ENCODE peak calls at places on chromosomes 13 and 19, in nine cellular contexts. One of them, this sample, is unnamed.

GRCh38 chr19:17931532-17932191 is 1.2 kb upstream of the CCDC124 start:
- DNase-seq in SK-N-SH: no peak
- DNase-seq in DMS 273 treated with DMSO at 0.1 percent for 48 hours: no peak
- DNase-seq in SHP77 treated with DMSO at 0.1 percent for 48 hours: no peak
- DNase-seq in AG09319: no peak
- DNase-seq in fibroblast of lung: no peak
- DNase-seq in activated CD4-positive, alpha-beta T cell treated with anti-CD3 and anti-CD28 coated beads for 24 hours: no peak
- DNase-seq in substantia nigra: no peak
- DNase-seq in effector memory CD8-positive, alpha-beta T cell: no peak
- DNase-seq in this sample: no peak

GRCh38 chr13:54402495-54402894 is 1373.9 kb downstream of the OLFM4 start:
- DNase-seq in SK-N-SH: no peak
- DNase-seq in fibroblast of lung: no peak
- DNase-seq in activated CD4-positive, alpha-beta T cell treated with anti-CD3 and anti-CD28 coated beads for 24 hours: no peak
- DNase-seq in AG09319: no peak
- DNase-seq in SHP77 treated with DMSO at 0.1 percent for 48 hours: no peak
- DNase-seq in DMS 273 treated with DMSO at 0.1 percent for 48 hours: no peak
- DNase-seq in effector memory CD8-positive, alpha-beta T cell: no peak
- DNase-seq in substantia nigra: no peak
- DNase-seq in this sample: no peak

GRCh38 chr13:41418027-41418426 is 39.3 kb upstream of the RGCC start:
- DNase-seq in activated CD4-positive, alpha-beta T cell treated with anti-CD3 and anti-CD28 coated beads for 24 hours: no peak
- DNase-seq in substantia nigra: no peak
- DNase-seq in SK-N-SH: no peak
- DNase-seq in AG09319: peak
- DNase-seq in effector memory CD8-positive, alpha-beta T cell: no peak
- DNase-seq in SHP77 treated with DMSO at 0.1 percent for 48 hours: no peak
- DNase-seq in fibroblast of lung: peak
- DNase-seq in DMS 273 treated with DMSO at 0.1 percent for 48 hours: no peak
- DNase-seq in this sample: no peak

GRCh38 chr19:5674734-5675133 is 5.6 kb downstream of the MICOS13 start:
- DNase-seq in fibroblast of lung: no peak
- DNase-seq in AG09319: no peak
- DNase-seq in SHP77 treated with DMSO at 0.1 percent for 48 hours: no peak
- DNase-seq in activated CD4-positive, alpha-beta T cell treated with anti-CD3 and anti-CD28 coated beads for 24 hours: no peak
- DNase-seq in effector memory CD8-positive, alpha-beta T cell: no peak
- DNase-seq in DMS 273 treated with DMSO at 0.1 percent for 48 hours: peak
- DNase-seq in SK-N-SH: no peak
- DNase-seq in substantia nigra: no peak
- DNase-seq in this sample: no peak

GRCh38 chr19:17091758-17092333 is 16.3 kb downstream of the MYO9B start:
- DNase-seq in SK-N-SH: no peak
- DNase-seq in substantia nigra: no peak
- DNase-seq in DMS 273 treated with DMSO at 0.1 percent for 48 hours: no peak
- DNase-seq in SHP77 treated with DMSO at 0.1 percent for 48 hours: no peak
- DNase-seq in activated CD4-positive, alpha-beta T cell treated with anti-CD3 and anti-CD28 coated beads for 24 hours: no peak
- DNase-seq in effector memory CD8-positive, alpha-beta T cell: no peak
- DNase-seq in fibroblast of lung: no peak
- DNase-seq in AG09319: no peak
- DNase-seq in this sample: no peak

GRCh38 chr19:55354698-55355212 is at the start of gene COX6B2:
- DNase-seq in AG09319: no peak
- DNase-seq in effector memory CD8-positive, alpha-beta T cell: no peak
- DNase-seq in fibroblast of lung: no peak
- DNase-seq in SHP77 treated with DMSO at 0.1 percent for 48 hours: no peak
- DNase-seq in activated CD4-positive, alpha-beta T cell treated with anti-CD3 and anti-CD28 coated beads for 24 hours: no peak
- DNase-seq in DMS 273 treated with DMSO at 0.1 percent for 48 hours: no peak
- DNase-seq in SK-N-SH: peak
- DNase-seq in substantia nigra: no peak
- DNase-seq in this sample: no peak

GRCh38 chr13:29849071-29849541 is 1.3 kb downstream of the UBL3 start:
- DNase-seq in effector memory CD8-positive, alpha-beta T cell: no peak
- DNase-seq in substantia nigra: no peak
- DNase-seq in SK-N-SH: peak
- DNase-seq in fibroblast of lung: peak
- DNase-seq in AG09319: no peak
- DNase-seq in DMS 273 treated with DMSO at 0.1 percent for 48 hours: no peak
- DNase-seq in SHP77 treated with DMSO at 0.1 percent for 48 hours: peak
- DNase-seq in activated CD4-positive, alpha-beta T cell treated with anti-CD3 and anti-CD28 coated beads for 24 hours: no peak
- DNase-seq in this sample: no peak

GRCh38 chr19:40596608-40597328 is 4.4 kb upstream of the LTBP4 start:
- DNase-seq in DMS 273 treated with DMSO at 0.1 percent for 48 hours: no peak
- DNase-seq in SHP77 treated with DMSO at 0.1 percent for 48 hours: no peak
- DNase-seq in substantia nigra: no peak
- DNase-seq in AG09319: no peak
- DNase-seq in SK-N-SH: peak
- DNase-seq in fibroblast of lung: peak
- DNase-seq in activated CD4-positive, alpha-beta T cell treated with anti-CD3 and anti-CD28 coated beads for 24 hours: no peak
- DNase-seq in effector memory CD8-positive, alpha-beta T cell: no peak
- DNase-seq in this sample: no peak

GRCh38 chr13:43196171-43196611 is 172.8 kb downstream of the DNAJC15 start:
- DNase-seq in SK-N-SH: peak
- DNase-seq in substantia nigra: no peak
- DNase-seq in SHP77 treated with DMSO at 0.1 percent for 48 hours: no peak
- DNase-seq in fibroblast of lung: peak
- DNase-seq in AG09319: no peak
- DNase-seq in activated CD4-positive, alpha-beta T cell treated with anti-CD3 and anti-CD28 coated beads for 24 hours: no peak
- DNase-seq in effector memory CD8-positive, alpha-beta T cell: no peak
- DNase-seq in DMS 273 treated with DMSO at 0.1 percent for 48 hours: peak
- DNase-seq in this sample: no peak

GRCh38 chr19:18701250-18701608 is 17.7 kb downstream of the CRTC1 start:
- DNase-seq in SK-N-SH: peak
- DNase-seq in activated CD4-positive, alpha-beta T cell treated with anti-CD3 and anti-CD28 coated beads for 24 hours: no peak
- DNase-seq in effector memory CD8-positive, alpha-beta T cell: no peak
- DNase-seq in fibroblast of lung: no peak
- DNase-seq in AG09319: no peak
- DNase-seq in SHP77 treated with DMSO at 0.1 percent for 48 hours: no peak
- DNase-seq in DMS 273 treated with DMSO at 0.1 percent for 48 hours: no peak
- DNase-seq in substantia nigra: no peak
- DNase-seq in this sample: no peak

GRCh38 chr13:20714161-20714560 is 10.7 kb downstream of the IL17D start:
- DNase-seq in fibroblast of lung: peak
- DNase-seq in SHP77 treated with DMSO at 0.1 percent for 48 hours: no peak
- DNase-seq in substantia nigra: no peak
- DNase-seq in activated CD4-positive, alpha-beta T cell treated with anti-CD3 and anti-CD28 coated beads for 24 hours: no peak
- DNase-seq in AG09319: no peak
- DNase-seq in SK-N-SH: no peak
- DNase-seq in effector memory CD8-positive, alpha-beta T cell: no peak
- DNase-seq in DMS 273 treated with DMSO at 0.1 percent for 48 hours: no peak
- DNase-seq in this sample: no peak

GRCh38 chr19:38062959-38063786 is 156.2 kb downstream of the SIPA1L3 start:
- DNase-seq in effector memory CD8-positive, alpha-beta T cell: no peak
- DNase-seq in fibroblast of lung: peak
- DNase-seq in SK-N-SH: peak
- DNase-seq in activated CD4-positive, alpha-beta T cell treated with anti-CD3 and anti-CD28 coated beads for 24 hours: no peak
- DNase-seq in DMS 273 treated with DMSO at 0.1 percent for 48 hours: peak
- DNase-seq in AG09319: no peak
- DNase-seq in SHP77 treated with DMSO at 0.1 percent for 48 hours: peak
- DNase-seq in substantia nigra: peak
- DNase-seq in this sample: no peak

GRCh38 chr13:23434431-23434830 is 929 bp upstream of the SACS start:
- DNase-seq in SK-N-SH: no peak
- DNase-seq in activated CD4-positive, alpha-beta T cell treated with anti-CD3 and anti-CD28 coated beads for 24 hours: no peak
- DNase-seq in fibroblast of lung: no peak
- DNase-seq in AG09319: no peak
- DNase-seq in effector memory CD8-positive, alpha-beta T cell: no peak
- DNase-seq in DMS 273 treated with DMSO at 0.1 percent for 48 hours: no peak
- DNase-seq in substantia nigra: peak
- DNase-seq in SHP77 treated with DMSO at 0.1 percent for 48 hours: no peak
- DNase-seq in this sample: no peak

GRCh38 chr13:114142640-114143490 is 10.4 kb upstream of the RASA3 start:
- DNase-seq in substantia nigra: no peak
- DNase-seq in activated CD4-positive, alpha-beta T cell treated with anti-CD3 and anti-CD28 coated beads for 24 hours: no peak
- DNase-seq in effector memory CD8-positive, alpha-beta T cell: peak
- DNase-seq in AG09319: no peak
- DNase-seq in SHP77 treated with DMSO at 0.1 percent for 48 hours: peak
- DNase-seq in SK-N-SH: peak
- DNase-seq in fibroblast of lung: peak
- DNase-seq in DMS 273 treated with DMSO at 0.1 percent for 48 hours: no peak
- DNase-seq in this sample: no peak

GRCh38 chr13:98652721-98653470 is 76.0 kb upstream of the STK24 start:
- DNase-seq in effector memory CD8-positive, alpha-beta T cell: no peak
- DNase-seq in DMS 273 treated with DMSO at 0.1 percent for 48 hours: no peak
- DNase-seq in substantia nigra: no peak
- DNase-seq in AG09319: no peak
- DNase-seq in SK-N-SH: no peak
- DNase-seq in activated CD4-positive, alpha-beta T cell treated with anti-CD3 and anti-CD28 coated beads for 24 hours: no peak
- DNase-seq in fibroblast of lung: no peak
- DNase-seq in SHP77 treated with DMSO at 0.1 percent for 48 hours: no peak
- DNase-seq in this sample: no peak

GRCh38 chr19:406999-407491 is 1.9 kb downstream of the C2CD4C start:
- DNase-seq in DMS 273 treated with DMSO at 0.1 percent for 48 hours: no peak
- DNase-seq in activated CD4-positive, alpha-beta T cell treated with anti-CD3 and anti-CD28 coated beads for 24 hours: no peak
- DNase-seq in SHP77 treated with DMSO at 0.1 percent for 48 hours: no peak
- DNase-seq in AG09319: no peak
- DNase-seq in SK-N-SH: peak
- DNase-seq in effector memory CD8-positive, alpha-beta T cell: no peak
- DNase-seq in substantia nigra: no peak
- DNase-seq in fibroblast of lung: no peak
- DNase-seq in this sample: peak

GRCh38 chr19:39506944-39507714 is 7.8 kb upstream of the SELENOV start:
- DNase-seq in DMS 273 treated with DMSO at 0.1 percent for 48 hours: peak
- DNase-seq in SK-N-SH: peak
- DNase-seq in effector memory CD8-positive, alpha-beta T cell: peak
- DNase-seq in activated CD4-positive, alpha-beta T cell treated with anti-CD3 and anti-CD28 coated beads for 24 hours: peak
- DNase-seq in fibroblast of lung: peak
- DNase-seq in substantia nigra: no peak
- DNase-seq in SHP77 treated with DMSO at 0.1 percent for 48 hours: peak
- DNase-seq in AG09319: no peak
- DNase-seq in this sample: peak

GRCh38 chr19:44635581-44636438 is 7.9 kb upstream of the PVR start:
- DNase-seq in fibroblast of lung: peak
- DNase-seq in AG09319: no peak
- DNase-seq in SHP77 treated with DMSO at 0.1 percent for 48 hours: no peak
- DNase-seq in activated CD4-positive, alpha-beta T cell treated with anti-CD3 and anti-CD28 coated beads for 24 hours: no peak
- DNase-seq in effector memory CD8-positive, alpha-beta T cell: no peak
- DNase-seq in DMS 273 treated with DMSO at 0.1 percent for 48 hours: no peak
- DNase-seq in SK-N-SH: no peak
- DNase-seq in substantia nigra: no peak
- DNase-seq in this sample: no peak

GRCh38 chr19:1355974-1356865 is 27.5 kb upstream of the NDUFS7 start:
- DNase-seq in fibroblast of lung: peak
- DNase-seq in SHP77 treated with DMSO at 0.1 percent for 48 hours: no peak
- DNase-seq in activated CD4-positive, alpha-beta T cell treated with anti-CD3 and anti-CD28 coated beads for 24 hours: no peak
- DNase-seq in AG09319: no peak
- DNase-seq in DMS 273 treated with DMSO at 0.1 percent for 48 hours: no peak
- DNase-seq in substantia nigra: no peak
- DNase-seq in effector memory CD8-positive, alpha-beta T cell: no peak
- DNase-seq in SK-N-SH: no peak
- DNase-seq in this sample: no peak

GRCh38 chr13:114064516-114065140 is 67.8 kb downstream of the RASA3 start:
- DNase-seq in SK-N-SH: peak
- DNase-seq in activated CD4-positive, alpha-beta T cell treated with anti-CD3 and anti-CD28 coated beads for 24 hours: no peak
- DNase-seq in AG09319: no peak
- DNase-seq in SHP77 treated with DMSO at 0.1 percent for 48 hours: no peak
- DNase-seq in DMS 273 treated with DMSO at 0.1 percent for 48 hours: no peak
- DNase-seq in substantia nigra: peak
- DNase-seq in effector memory CD8-positive, alpha-beta T cell: no peak
- DNase-seq in fibroblast of lung: peak
- DNase-seq in this sample: no peak

GRCh38 chr19:2389594-2389993 is 29.5 kb downstream of the TMPRSS9 start:
- DNase-seq in SK-N-SH: no peak
- DNase-seq in SHP77 treated with DMSO at 0.1 percent for 48 hours: no peak
- DNase-seq in AG09319: no peak
- DNase-seq in effector memory CD8-positive, alpha-beta T cell: no peak
- DNase-seq in substantia nigra: no peak
- DNase-seq in activated CD4-positive, alpha-beta T cell treated with anti-CD3 and anti-CD28 coated beads for 24 hours: no peak
- DNase-seq in fibroblast of lung: no peak
- DNase-seq in DMS 273 treated with DMSO at 0.1 percent for 48 hours: no peak
- DNase-seq in this sample: no peak

This sample was measured in D721Med.